ENCODE peak calls at places on chromosomes 5 and 9, in five cellular contexts. One of them, this sample, is unnamed.

GRCh38 chr5:90994796-90995195 is 388.3 kb downstream of the ARRDC3 start:
- DNase-seq in H1: no peak
- DNase-seq in SK-N-SH: no peak
- DNase-seq in GM12878: no peak
- DNase-seq in GM12891: no peak
- DNase-seq in this sample: no peak

GRCh38 chr5:80487444-80487828 is 464 bp upstream of the FAM151B start:
- DNase-seq in H1: no peak
- DNase-seq in SK-N-SH: no peak
- DNase-seq in GM12878: no peak
- DNase-seq in GM12891: no peak
- DNase-seq in this sample: no peak

GRCh38 chr9:124771867-124772621 is 933 bp upstream of the NR6A1 start:
- DNase-seq in GM12891: no peak
- DNase-seq in SK-N-SH: peak; percentile 89
- DNase-seq in GM12878: no peak
- DNase-seq in H1: no peak
- DNase-seq in this sample: no peak

GRCh38 chr5:6452622-6453504 is 4.2 kb downstream of the UBE2QL1 start:
- DNase-seq in GM12891: no peak
- DNase-seq in SK-N-SH: no peak
- DNase-seq in H1: no peak
- DNase-seq in GM12878: no peak
- DNase-seq in this sample: no peak

GRCh38 chr5:105430516-105430915 is 1867.9 kb upstream of the NUDT12 start:
- DNase-seq in H1: no peak
- DNase-seq in GM12891: no peak
- DNase-seq in SK-N-SH: no peak
- DNase-seq in GM12878: no peak
- DNase-seq in this sample: no peak

GRCh38 chr5:51882647-51883046 is 499.4 kb downstream of the ISL1 start:
- DNase-seq in GM12891: no peak
- DNase-seq in H1: no peak
- DNase-seq in GM12878: no peak
- DNase-seq in SK-N-SH: no peak
- DNase-seq in this sample: no peak

GRCh38 chr5:40879163-40879942 is 29.9 kb upstream of the C7 start:
- DNase-seq in GM12891: peak; percentile 6
- DNase-seq in H1: no peak
- DNase-seq in SK-N-SH: peak; percentile 41
- DNase-seq in GM12878: no peak
- DNase-seq in this sample: no peak

GRCh38 chr5:17878541-17878940 is 244.3 kb downstream of the TAF11L14 start:
- DNase-seq in GM12878: no peak
- DNase-seq in H1: no peak
- DNase-seq in SK-N-SH: no peak
- DNase-seq in GM12891: no peak
- DNase-seq in this sample: no peak

GRCh38 chr9:99623780-99624364 is 197.8 kb upstream of the NR4A3 start:
- DNase-seq in SK-N-SH: no peak
- DNase-seq in GM12878: no peak
- DNase-seq in H1: no peak
- DNase-seq in GM12891: no peak
- DNase-seq in this sample: no peak

GRCh38 chr9:70340572-70340971 is 73.9 kb downstream of the KLF9 start:
- DNase-seq in SK-N-SH: peak; percentile 5
- DNase-seq in H1: no peak
- DNase-seq in GM12891: no peak
- DNase-seq in GM12878: no peak
- DNase-seq in this sample: no peak

GRCh38 chr9:17627641-17628040 is 48.8 kb downstream of the SH3GL2 start:
- DNase-seq in SK-N-SH: no peak
- DNase-seq in GM12878: no peak
- DNase-seq in H1: no peak
- DNase-seq in GM12891: no peak
- DNase-seq in this sample: no peak

GRCh38 chr5:178392386-178392785 is 159.8 kb upstream of the PHYKPL start:
- DNase-seq in GM12891: no peak
- DNase-seq in SK-N-SH: no peak
- DNase-seq in H1: no peak
- DNase-seq in GM12878: no peak
- DNase-seq in this sample: no peak
- TF ChIP-seq TAF1 in GM12891: no peak
- TF ChIP-seq TAF1 in SK-N-SH: no peak
- TF ChIP-seq TAF1 in H1: no peak
- TF ChIP-seq TAF1 in GM12878: no peak
- TF ChIP-seq TAF1 in this sample: no peak

GRCh38 chr5:128774605-128775004 is 190.7 kb upstream of the SLC27A6 start:
- DNase-seq in GM12891: no peak
- DNase-seq in SK-N-SH: no peak
- DNase-seq in H1: no peak
- DNase-seq in GM12878: no peak
- DNase-seq in this sample: no peak
- TF ChIP-seq TAF1 in GM12891: no peak
- TF ChIP-seq TAF1 in SK-N-SH: no peak
- TF ChIP-seq TAF1 in H1: no peak
- TF ChIP-seq TAF1 in GM12878: no peak
- TF ChIP-seq TAF1 in this sample: no peak

GRCh38 chr9:16003785-16004184 is 450.9 kb downstream of the CCDC171 start:
- DNase-seq in GM12878: no peak
- DNase-seq in H1: no peak
- DNase-seq in SK-N-SH: no peak
- DNase-seq in GM12891: no peak
- DNase-seq in this sample: no peak

GRCh38 chr9:16004613-16005012 is 451.8 kb downstream of the CCDC171 start:
- DNase-seq in SK-N-SH: no peak
- DNase-seq in GM12878: no peak
- DNase-seq in H1: no peak
- DNase-seq in GM12891: no peak
- DNase-seq in this sample: no peak

GRCh38 chr9:16000826-16001225 is 448.0 kb downstream of the CCDC171 start:
- DNase-seq in GM12891: no peak
- DNase-seq in SK-N-SH: no peak
- DNase-seq in H1: no peak
- DNase-seq in GM12878: no peak
- DNase-seq in this sample: no peak

GRCh38 chr9:16001856-16002255 is 449.0 kb downstream of the CCDC171 start:
- DNase-seq in GM12891: no peak
- DNase-seq in GM12878: no peak
- DNase-seq in SK-N-SH: no peak
- DNase-seq in H1: no peak
- DNase-seq in this sample: no peak

DNA sequence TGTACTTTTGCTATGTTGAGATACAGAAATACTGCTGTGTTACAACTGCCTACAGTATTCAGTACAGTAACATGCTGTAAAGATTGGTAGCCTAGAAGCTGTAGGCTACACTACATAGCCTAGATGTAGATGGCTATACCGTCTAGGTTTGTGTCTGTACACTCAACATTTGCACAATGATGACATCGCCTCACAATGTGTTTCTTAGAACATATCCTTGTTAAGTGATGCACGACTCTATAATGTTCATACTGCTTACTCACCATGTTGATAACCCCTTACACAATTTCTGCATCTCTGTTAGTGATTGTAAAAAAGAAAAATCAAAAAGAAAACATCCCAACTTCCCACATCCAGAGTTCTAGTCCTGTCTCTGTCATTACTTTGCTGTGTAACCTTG is 450.0 kb downstream of the CCDC171 start:
- DNase-seq in H1: no peak
- DNase-seq in SK-N-SH: no peak
- DNase-seq in GM12878: no peak
- DNase-seq in GM12891: no peak
- DNase-seq in this sample: no peak
- TF ChIP-seq TAF1 in H1: no peak
- TF ChIP-seq TAF1 in SK-N-SH: no peak
- TF ChIP-seq TAF1 in GM12878: no peak
- TF ChIP-seq TAF1 in GM12891: no peak
- TF ChIP-seq TAF1 in this sample: no peak

GRCh38 chr9:71363286-71363961 is 242.0 kb upstream of the TRPM3 start:
- DNase-seq in SK-N-SH: no peak
- DNase-seq in GM12878: no peak
- DNase-seq in H1: no peak
- DNase-seq in GM12891: no peak
- DNase-seq in this sample: no peak
- TF ChIP-seq TAF1 in SK-N-SH: no peak
- TF ChIP-seq TAF1 in GM12878: no peak
- TF ChIP-seq TAF1 in H1: no peak
- TF ChIP-seq TAF1 in GM12891: no peak
- TF ChIP-seq TAF1 in this sample: no peak

DNA sequence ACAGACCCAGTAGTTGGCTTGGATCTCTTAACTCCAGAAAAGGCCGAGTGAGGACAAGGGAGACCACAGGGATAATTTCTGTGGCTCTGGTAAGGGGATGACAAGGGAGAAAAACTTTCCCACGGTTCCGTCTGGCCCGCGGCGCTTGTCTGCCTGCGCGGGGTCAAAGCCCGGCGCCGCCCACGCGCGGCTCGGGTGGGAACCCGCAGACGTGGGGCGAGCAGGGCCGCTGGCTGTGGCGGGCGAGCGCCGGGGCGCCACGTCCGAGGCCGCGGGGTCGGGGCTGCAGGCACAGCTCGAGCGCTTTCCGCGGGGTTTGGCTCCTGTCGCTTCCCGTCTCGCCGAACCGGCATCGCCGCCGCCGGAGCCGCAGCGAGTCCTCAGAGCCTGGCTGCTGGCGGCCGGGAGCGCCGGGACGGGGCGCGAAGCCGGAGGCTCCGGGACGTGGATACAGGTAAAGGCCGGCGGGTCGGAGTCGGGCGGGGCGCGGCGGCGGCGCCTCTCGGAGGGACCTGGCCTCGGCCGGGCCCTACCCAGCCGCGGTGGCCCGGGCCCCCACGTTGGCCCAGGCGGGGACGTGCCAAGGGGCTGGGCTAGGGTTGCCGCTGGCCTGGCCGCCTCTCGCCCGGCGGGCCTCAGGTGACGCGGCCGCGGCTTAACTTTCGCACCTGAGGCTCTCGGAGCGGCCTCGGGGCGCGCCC is at the start of gene RNF180:
- DNase-seq in SK-N-SH: peak; percentile 65
- DNase-seq in H1: no peak
- DNase-seq in GM12878: no peak
- DNase-seq in GM12891: peak; percentile 12
- DNase-seq in this sample: no peak
- TF ChIP-seq TAF1 in SK-N-SH: no peak
- TF ChIP-seq TAF1 in H1: peak; percentile 46
- TF ChIP-seq TAF1 in GM12878: no peak
- TF ChIP-seq TAF1 in GM12891: no peak
- TF ChIP-seq TAF1 in this sample: no peak

DNA sequence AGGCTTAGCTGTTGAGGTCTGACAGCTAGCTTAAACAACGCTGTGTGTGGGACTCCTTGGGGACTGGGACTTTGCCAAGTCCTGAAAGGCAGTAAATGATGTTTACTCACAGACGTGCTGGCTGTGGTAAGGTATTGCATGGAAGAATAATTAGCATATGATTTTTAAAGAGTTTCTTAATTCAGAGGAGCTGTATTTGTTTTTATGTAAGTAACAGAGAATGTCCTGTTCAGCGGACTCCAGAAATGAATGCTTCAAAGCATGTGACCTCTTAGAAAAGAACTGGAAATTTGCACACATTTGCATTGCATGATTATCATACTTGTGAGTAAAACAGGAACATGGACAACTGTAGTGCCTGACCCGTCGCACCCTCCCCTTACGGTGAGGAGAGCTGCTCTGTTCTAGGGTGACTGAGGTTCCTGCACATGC is 156.9 kb upstream of the CD180 start:
- DNase-seq in H1: no peak
- DNase-seq in SK-N-SH: no peak
- DNase-seq in GM12878: no peak
- DNase-seq in GM12891: no peak
- DNase-seq in this sample: no peak
- TF ChIP-seq TAF1 in H1: no peak
- TF ChIP-seq TAF1 in SK-N-SH: no peak
- TF ChIP-seq TAF1 in GM12878: no peak
- TF ChIP-seq TAF1 in GM12891: no peak
- TF ChIP-seq TAF1 in this sample: no peak

This sample was measured in GM12892.